ENCODE peak calls at places on chromosomes 5 and 9, in six cellular contexts. One of them, this sample, is unnamed.

GRCh38 chr9:1604942-1605560 is 410.1 kb upstream of the SMARCA2 start:
- DNase-seq in A549: no peak
- DNase-seq in prostate gland: no peak
- DNase-seq in lower lobe of right lung: no peak
- DNase-seq in tibial artery: no peak
- DNase-seq in WERI-Rb-1: peak
- DNase-seq in this sample: peak

GRCh38 chr5:67577424-67577823 is 380.8 kb upstream of the CD180 start:
- DNase-seq in tibial artery: no peak
- DNase-seq in lower lobe of right lung: no peak
- DNase-seq in prostate gland: no peak
- DNase-seq in WERI-Rb-1: no peak
- DNase-seq in A549: no peak
- DNase-seq in this sample: peak

GRCh38 chr9:129863059-129863690 is 27.9 kb downstream of the USP20 start:
- DNase-seq in tibial artery: no peak
- DNase-seq in A549: no peak
- DNase-seq in WERI-Rb-1: no peak
- DNase-seq in prostate gland: no peak
- DNase-seq in lower lobe of right lung: no peak
- DNase-seq in this sample: peak

GRCh38 chr5:161547573-161548471 is 1.3 kb upstream of the GABRB2 start:
- DNase-seq in prostate gland: no peak
- DNase-seq in WERI-Rb-1: no peak
- DNase-seq in lower lobe of right lung: no peak
- DNase-seq in tibial artery: no peak
- DNase-seq in A549: no peak
- DNase-seq in this sample: no peak

GRCh38 chr5:172010278-172010677 is 3.8 kb upstream of the FBXW11 start:
- DNase-seq in A549: no peak
- DNase-seq in lower lobe of right lung: no peak
- DNase-seq in WERI-Rb-1: peak
- DNase-seq in prostate gland: no peak
- DNase-seq in tibial artery: no peak
- DNase-seq in this sample: peak

GRCh38 chr9:131616983-131617604 is 71.8 kb downstream of the PRRT1B start:
- DNase-seq in A549: no peak
- DNase-seq in WERI-Rb-1: no peak
- DNase-seq in tibial artery: no peak
- DNase-seq in lower lobe of right lung: no peak
- DNase-seq in prostate gland: no peak
- DNase-seq in this sample: peak

GRCh38 chr5:173078878-173079277 is 22.7 kb downstream of the CREBRF start:
- DNase-seq in prostate gland: no peak
- DNase-seq in tibial artery: no peak
- DNase-seq in WERI-Rb-1: no peak
- DNase-seq in lower lobe of right lung: no peak
- DNase-seq in A549: no peak
- DNase-seq in this sample: no peak

GRCh38 chr9:22731786-22732185 is 285.2 kb downstream of the DMRTA1 start:
- DNase-seq in lower lobe of right lung: no peak
- DNase-seq in prostate gland: no peak
- DNase-seq in WERI-Rb-1: no peak
- DNase-seq in tibial artery: no peak
- DNase-seq in A549: no peak
- DNase-seq in this sample: no peak

GRCh38 chr9:114991861-114992260 is 61.5 kb upstream of the TNFSF8 start:
- DNase-seq in tibial artery: no peak
- DNase-seq in A549: no peak
- DNase-seq in lower lobe of right lung: no peak
- DNase-seq in prostate gland: no peak
- DNase-seq in WERI-Rb-1: no peak
- DNase-seq in this sample: no peak

GRCh38 chr5:2750758-2751464 is 566 bp downstream of the IRX2 start:
- DNase-seq in tibial artery: no peak
- DNase-seq in prostate gland: no peak
- DNase-seq in A549: no peak
- DNase-seq in WERI-Rb-1: peak
- DNase-seq in lower lobe of right lung: no peak
- DNase-seq in this sample: no peak

GRCh38 chr9:129058965-129059795 is 21.7 kb upstream of the DOLPP1 start:
- DNase-seq in WERI-Rb-1: no peak
- DNase-seq in tibial artery: no peak
- DNase-seq in lower lobe of right lung: no peak
- DNase-seq in A549: no peak
- DNase-seq in prostate gland: no peak
- DNase-seq in this sample: peak

GRCh38 chr9:133098104-133098754 is 22.8 kb downstream of the RALGDS start:
- DNase-seq in WERI-Rb-1: no peak
- DNase-seq in lower lobe of right lung: no peak
- DNase-seq in A549: no peak
- DNase-seq in tibial artery: no peak
- DNase-seq in prostate gland: no peak
- DNase-seq in this sample: no peak

GRCh38 chr9:68844623-68845612 is 139.9 kb downstream of the PIP5K1B start:
- DNase-seq in A549: peak
- DNase-seq in WERI-Rb-1: peak
- DNase-seq in tibial artery: no peak
- DNase-seq in lower lobe of right lung: no peak
- DNase-seq in prostate gland: no peak
- DNase-seq in this sample: peak

GRCh38 chr5:134451618-134452505 is 40.2 kb upstream of the CDKN2AIPNL start:
- DNase-seq in A549: peak
- DNase-seq in prostate gland: peak
- DNase-seq in WERI-Rb-1: no peak
- DNase-seq in tibial artery: peak
- DNase-seq in lower lobe of right lung: no peak
- DNase-seq in this sample: peak

GRCh38 chr5:51846015-51846414 is 462.8 kb downstream of the ISL1 start:
- DNase-seq in A549: no peak
- DNase-seq in tibial artery: no peak
- DNase-seq in lower lobe of right lung: no peak
- DNase-seq in WERI-Rb-1: no peak
- DNase-seq in prostate gland: no peak
- DNase-seq in this sample: no peak

GRCh38 chr5:173823721-173824567 is 64.2 kb upstream of the CPEB4 start:
- DNase-seq in tibial artery: peak
- DNase-seq in lower lobe of right lung: no peak
- DNase-seq in prostate gland: peak
- DNase-seq in WERI-Rb-1: no peak
- DNase-seq in A549: peak
- DNase-seq in this sample: peak

GRCh38 chr5:61277190-61277589 is 54.9 kb upstream of the ZSWIM6 start:
- DNase-seq in tibial artery: no peak
- DNase-seq in prostate gland: no peak
- DNase-seq in lower lobe of right lung: no peak
- DNase-seq in A549: no peak
- DNase-seq in WERI-Rb-1: no peak
- DNase-seq in this sample: peak

GRCh38 chr9:102054811-102055210 is 316.4 kb upstream of the GRIN3A start:
- DNase-seq in WERI-Rb-1: no peak
- DNase-seq in prostate gland: no peak
- DNase-seq in A549: no peak
- DNase-seq in lower lobe of right lung: no peak
- DNase-seq in tibial artery: no peak
- DNase-seq in this sample: no peak

GRCh38 chr5:99191181-99191775 is 262.5 kb upstream of the CHD1 start:
- DNase-seq in WERI-Rb-1: no peak
- DNase-seq in tibial artery: no peak
- DNase-seq in lower lobe of right lung: no peak
- DNase-seq in A549: no peak
- DNase-seq in prostate gland: no peak
- DNase-seq in this sample: peak

GRCh38 chr9:89179920-89180667 is 1.5 kb upstream of the SHC3 start:
- DNase-seq in prostate gland: peak
- DNase-seq in tibial artery: peak
- DNase-seq in A549: peak
- DNase-seq in lower lobe of right lung: peak
- DNase-seq in WERI-Rb-1: peak
- DNase-seq in this sample: peak

GRCh38 chr9:89177401-89178161 is 1.0 kb downstream of the SHC3 start:
- DNase-seq in lower lobe of right lung: no peak
- DNase-seq in A549: no peak
- DNase-seq in WERI-Rb-1: peak
- DNase-seq in tibial artery: no peak
- DNase-seq in prostate gland: no peak
- DNase-seq in this sample: peak

GRCh38 chr9:89179535-89179919 is 909 bp upstream of the SHC3 start:
- DNase-seq in tibial artery: no peak
- DNase-seq in WERI-Rb-1: no peak
- DNase-seq in prostate gland: no peak
- DNase-seq in lower lobe of right lung: no peak
- DNase-seq in A549: no peak
- DNase-seq in this sample: peak

GRCh38 chr9:89177021-89177400 is 1.6 kb downstream of the SHC3 start:
- DNase-seq in prostate gland: no peak
- DNase-seq in tibial artery: no peak
- DNase-seq in WERI-Rb-1: no peak
- DNase-seq in A549: no peak
- DNase-seq in lower lobe of right lung: no peak
- DNase-seq in this sample: peak

GRCh38 chr9:89178162-89179120 is at the start of gene SHC3:
- DNase-seq in tibial artery: no peak
- DNase-seq in lower lobe of right lung: no peak
- DNase-seq in A549: no peak
- DNase-seq in WERI-Rb-1: peak
- DNase-seq in prostate gland: no peak
- DNase-seq in this sample: peak
- H3K4me3 ChIP-seq in tibial artery: peak
- H3K4me3 ChIP-seq in lower lobe of right lung: peak
- H3K4me3 ChIP-seq in A549: peak
- H3K4me3 ChIP-seq in WERI-Rb-1: peak
- H3K4me3 ChIP-seq in prostate gland: peak
- H3K4me3 ChIP-seq in this sample: peak

GRCh38 chr5:53991942-53992341 is 318.4 kb downstream of the ARL15 start:
- DNase-seq in lower lobe of right lung: no peak
- DNase-seq in tibial artery: no peak
- DNase-seq in prostate gland: no peak
- DNase-seq in WERI-Rb-1: no peak
- DNase-seq in A549: no peak
- DNase-seq in this sample: peak

GRCh38 chr5:53997736-53998627 is 312.4 kb downstream of the ARL15 start:
- DNase-seq in WERI-Rb-1: no peak
- DNase-seq in prostate gland: no peak
- DNase-seq in A549: no peak
- DNase-seq in tibial artery: no peak
- DNase-seq in lower lobe of right lung: no peak
- DNase-seq in this sample: no peak

GRCh38 chr5:53994148-53994547 is 316.2 kb downstream of the ARL15 start:
- DNase-seq in lower lobe of right lung: no peak
- DNase-seq in A549: no peak
- DNase-seq in prostate gland: no peak
- DNase-seq in tibial artery: no peak
- DNase-seq in WERI-Rb-1: no peak
- DNase-seq in this sample: peak

GRCh38 chr5:53996008-53996407 is 314.4 kb downstream of the ARL15 start:
- DNase-seq in tibial artery: no peak
- DNase-seq in lower lobe of right lung: no peak
- DNase-seq in A549: no peak
- DNase-seq in WERI-Rb-1: no peak
- DNase-seq in prostate gland: no peak
- DNase-seq in this sample: no peak
- TF ChIP-seq CTCF in tibial artery: no peak
- TF ChIP-seq CTCF in lower lobe of right lung: no peak
- TF ChIP-seq CTCF in A549: no peak
- TF ChIP-seq CTCF in WERI-Rb-1: no peak
- TF ChIP-seq CTCF in prostate gland: no peak
- TF ChIP-seq CTCF in this sample: no peak

GRCh38 chr5:12237837-12238575 is 333.8 kb upstream of the CTNND2 start:
- DNase-seq in lower lobe of right lung: no peak
- DNase-seq in A549: no peak
- DNase-seq in tibial artery: no peak
- DNase-seq in prostate gland: no peak
- DNase-seq in WERI-Rb-1: no peak
- DNase-seq in this sample: no peak
- H3K4me3 ChIP-seq in lower lobe of right lung: no peak
- H3K4me3 ChIP-seq in A549: no peak
- H3K4me3 ChIP-seq in tibial artery: no peak
- H3K4me3 ChIP-seq in prostate gland: no peak
- H3K4me3 ChIP-seq in WERI-Rb-1: no peak
- H3K4me3 ChIP-seq in this sample: no peak

GRCh38 chr5:36492998-36493655 is 113.3 kb upstream of the SLC1A3 start:
- DNase-seq in A549: no peak
- DNase-seq in prostate gland: no peak
- DNase-seq in tibial artery: no peak
- DNase-seq in lower lobe of right lung: no peak
- DNase-seq in WERI-Rb-1: no peak
- DNase-seq in this sample: peak
- TF ChIP-seq CTCF in A549: no peak
- TF ChIP-seq CTCF in prostate gland: no peak
- TF ChIP-seq CTCF in tibial artery: no peak
- TF ChIP-seq CTCF in lower lobe of right lung: no peak
- TF ChIP-seq CTCF in WERI-Rb-1: no peak
- TF ChIP-seq CTCF in this sample: no peak

DNA sequence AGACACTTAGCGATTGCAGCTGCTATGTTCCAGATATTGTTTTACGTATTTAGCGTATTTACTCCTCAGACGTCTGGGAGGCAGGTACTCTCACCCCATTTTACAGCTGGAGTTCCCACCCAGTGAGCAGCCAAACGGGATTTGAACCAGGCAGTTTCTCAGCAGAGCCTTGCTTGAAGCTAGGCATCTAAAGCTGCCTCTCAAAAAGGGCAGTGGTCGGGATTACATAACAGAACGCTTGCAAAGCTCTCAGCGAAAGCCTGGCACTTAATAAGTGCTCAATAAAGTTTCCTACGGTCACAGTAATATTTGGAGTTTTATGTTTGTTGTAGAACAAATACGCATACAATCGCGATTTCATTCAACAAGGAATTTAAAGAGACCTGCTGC is 302 bp upstream of the BSPRY start:
- DNase-seq in tibial artery: no peak
- DNase-seq in prostate gland: no peak
- DNase-seq in WERI-Rb-1: no peak
- DNase-seq in lower lobe of right lung: no peak
- DNase-seq in A549: no peak
- DNase-seq in this sample: no peak
- H3K4me3 ChIP-seq in tibial artery: peak
- H3K4me3 ChIP-seq in prostate gland: peak
- H3K4me3 ChIP-seq in WERI-Rb-1: no peak
- H3K4me3 ChIP-seq in lower lobe of right lung: peak
- H3K4me3 ChIP-seq in A549: peak
- H3K4me3 ChIP-seq in this sample: no peak

DNA sequence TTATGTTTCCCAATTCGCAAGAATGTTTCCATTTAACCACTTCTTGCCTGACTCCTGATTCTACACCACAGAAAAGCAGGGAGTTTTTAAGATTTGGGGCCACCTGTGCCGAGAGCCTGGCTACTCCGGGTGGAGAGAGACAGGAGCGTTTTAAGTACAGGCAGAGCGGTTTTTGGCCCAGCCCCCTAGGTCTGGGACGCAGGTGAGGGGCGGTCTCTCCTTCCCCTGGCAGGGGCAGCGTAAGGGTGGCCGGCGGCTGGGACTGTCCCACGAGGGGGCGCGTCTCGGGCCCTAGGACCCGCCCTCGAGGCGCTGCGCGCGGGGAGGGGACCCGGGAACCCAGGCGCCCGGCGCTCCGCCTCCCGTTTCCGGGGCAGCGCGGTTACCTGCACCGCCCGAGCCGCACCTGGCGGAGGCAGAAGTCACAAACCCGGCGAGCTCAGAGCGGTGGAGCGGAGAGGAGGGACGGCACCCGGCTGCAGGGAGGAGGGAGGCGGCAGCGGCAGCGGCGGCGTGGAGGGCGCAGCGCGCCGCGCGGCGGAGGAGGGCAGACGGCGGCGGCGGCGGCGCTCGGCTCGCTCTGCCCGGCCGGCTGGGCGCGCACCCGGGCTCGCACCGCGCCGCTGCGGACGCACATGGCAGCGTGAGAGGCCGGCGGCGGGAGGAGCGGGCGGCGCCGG is at the start of gene WWC1:
- DNase-seq in prostate gland: peak
- DNase-seq in tibial artery: no peak
- DNase-seq in lower lobe of right lung: peak
- DNase-seq in WERI-Rb-1: peak
- DNase-seq in A549: peak
- DNase-seq in this sample: peak
- TF ChIP-seq CTCF in prostate gland: peak
- TF ChIP-seq CTCF in tibial artery: no peak
- TF ChIP-seq CTCF in lower lobe of right lung: peak
- TF ChIP-seq CTCF in WERI-Rb-1: peak
- TF ChIP-seq CTCF in A549: peak
- TF ChIP-seq CTCF in this sample: no peak